ENCODE peak calls at places on chromosomes 7 and 10, in nine cellular contexts. F is fibroblast of lung, H is AG04450, Q is testis, R is PC-3, G is psoas muscle, X is stomach, K is left ventricle myocardium inferior, V is tibial nerve. M is an unnamed sample. For H3K9me3, the result is how much of the 10 kb centered on the place peaks cover.

GRCh38 chr10:86331861-86332260 is 34.7 kb downstream of the GRID1 start:
- DNase-seq in Q (no peak), H (no peak), K (no peak), F (no peak), G (no peak), X (no peak), V (no peak), R (no peak), M (no peak)

GRCh38 chr7:76267107-76267834 is 35.2 kb upstream of the HSPB1 start:
- DNase-seq in Q (no peak), X (no peak), K (no peak), V (no peak), G (no peak), H (no peak), R (no peak), F (no peak), M (no peak)

GRCh38 chr10:29496341-29497162 is 138.2 kb downstream of the SVIL start:
- DNase-seq in X (peak), G (peak), H (no peak), K (peak), F (peak), Q (peak), R (peak), V (peak), M (no peak)

GRCh38 chr10:96643920-96644319 is 57.1 kb upstream of the TM9SF3 start:
- DNase-seq in H (no peak), R (no peak), V (no peak), F (no peak), X (no peak), Q (no peak), K (no peak), G (no peak), M (no peak)

GRCh38 chr10:35633006-35633980 is 8.8 kb downstream of the FZD8 start:
- DNase-seq in H (no peak), F (no peak), G (no peak), K (no peak), Q (no peak), X (no peak), V (no peak), R (peak), M (no peak)

GRCh38 chr10:43265799-43266721 is 805 bp downstream of the RASGEF1A start:
- DNase-seq in R (peak), F (no peak), Q (no peak), V (no peak), X (peak), G (no peak), H (no peak), K (no peak), M (peak)

GRCh38 chr7:27751888-27752660 is 12.1 kb downstream of the TAX1BP1 start:
- DNase-seq in K (no peak), G (no peak), R (no peak), X (no peak), Q (no peak), H (no peak), V (no peak), F (no peak), M (no peak)

GRCh38 chr7:31633894-31634494 is 53.0 kb upstream of the PPP1R17 start:
- DNase-seq in F (peak), G (peak), R (peak), V (no peak), H (peak), K (no peak), Q (peak), X (peak), M (no peak)

GRCh38 chr7:47804767-47805545 is 143.3 kb downstream of the PKD1L1 start:
- DNase-seq in G (no peak), Q (no peak), R (no peak), V (no peak), X (no peak), K (no peak), H (no peak), F (peak), M (no peak)

GRCh38 chr7:122143751-122144711 is at the start of gene AASS:
- DNase-seq in G (peak), H (peak), V (peak), F (peak), R (peak), X (peak), K (peak), Q (peak), M (peak)

GRCh38 chr10:29634764-29635625 is at the start of gene SVIL:
- DNase-seq in R (peak), X (no peak), G (peak), Q (peak), F (peak), H (no peak), V (peak), K (peak), M (peak)

GRCh38 chr10:101538481-101538880 is 49.6 kb downstream of the POLL start:
- DNase-seq in V (no peak), G (no peak), X (no peak), R (no peak), Q (no peak), F (no peak), H (no peak), K (no peak), M (no peak)

GRCh38 chr7:21338728-21339164 is 89.1 kb upstream of the SP4 start:
- DNase-seq in Q (no peak), R (peak), V (no peak), H (no peak), F (no peak), K (no peak), G (no peak), X (no peak), M (no peak)

GRCh38 chr10:61404771-61405170 is 48.4 kb downstream of the TMEM26 start:
- DNase-seq in Q (no peak), V (no peak), G (no peak), R (peak), F (peak), K (no peak), X (no peak), H (peak), M (no peak)

GRCh38 chr7:80263321-80263720 is 128.7 kb downstream of the GNAI1 start:
- DNase-seq in F (no peak), Q (no peak), V (no peak), K (no peak), X (no peak), G (no peak), H (no peak), R (no peak), M (no peak)

GRCh38 chr7:27133409-27134157 is 3.0 kb upstream of the HOXA4 start:
- DNase-seq in V (no peak), X (no peak), R (no peak), F (peak), Q (peak), H (no peak), G (no peak), K (no peak), M (no peak)

GRCh38 chr10:104323085-104323484 is 15.2 kb downstream of the ITPRIP start:
- DNase-seq in H (no peak), G (no peak), R (no peak), V (peak), X (no peak), Q (no peak), F (no peak), K (no peak), M (no peak)
- H3K4me3 ChIP-seq in H (no peak), G (no peak), R (no peak), V (no peak), X (no peak), Q (no peak), F (no peak), K (no peak), M (no peak)

DNA sequence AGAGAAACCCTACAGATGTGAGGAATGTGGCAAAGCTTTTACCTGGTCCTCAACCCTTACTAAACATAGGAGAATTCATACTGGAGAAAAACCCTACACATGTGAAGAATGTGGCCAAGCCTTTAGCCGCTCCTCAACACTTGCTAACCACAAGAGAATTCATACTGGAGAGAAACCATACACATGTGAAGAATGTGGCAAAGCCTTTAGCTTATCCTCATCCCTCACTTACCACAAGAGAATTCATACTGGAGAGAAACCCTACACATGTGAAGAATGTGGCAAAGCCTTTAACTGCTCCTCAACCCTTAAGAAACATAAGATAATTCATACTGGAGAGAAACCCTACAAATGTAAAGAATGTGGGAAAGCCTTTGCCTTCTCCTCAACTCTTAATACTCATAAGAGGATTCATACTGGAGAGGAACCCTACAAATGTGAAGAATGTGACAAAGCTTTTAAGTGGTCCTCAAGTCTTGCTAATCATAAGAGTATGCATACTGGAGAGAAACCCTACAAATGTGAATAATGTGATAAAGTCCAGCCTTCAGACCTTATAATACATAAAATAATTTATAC is 38.2 kb downstream of the ZNF679 start:
- DNase-seq in Q (no peak), G (no peak), X (no peak), H (no peak), R (no peak), V (no peak), K (no peak), F (no peak), M (no peak)
- H3K9me3 ChIP-seq in Q (under half), G (under half), X (half or more), H (under half), R (under half), V (under half), K (half or more), F (under half), M (under half)

GRCh38 chr7:132205515-132205914 is 370.8 kb downstream of the PLXNA4 start:
- DNase-seq in X (no peak), F (no peak), Q (no peak), R (no peak), K (no peak), V (no peak), G (no peak), H (no peak), M (no peak)

GRCh38 chr7:132202541-132202940 is 373.7 kb downstream of the PLXNA4 start:
- DNase-seq in Q (no peak), X (no peak), G (no peak), R (no peak), F (no peak), V (no peak), K (no peak), H (no peak), M (no peak)

GRCh38 chr7:132200141-132200540 is 376.1 kb downstream of the PLXNA4 start:
- DNase-seq in G (no peak), X (no peak), H (no peak), Q (no peak), V (no peak), F (no peak), R (no peak), K (no peak), M (no peak)

GRCh38 chr7:132199626-132200025 is 376.6 kb downstream of the PLXNA4 start:
- DNase-seq in G (no peak), X (no peak), F (no peak), R (no peak), K (no peak), H (no peak), V (no peak), Q (no peak), M (no peak)

DNA sequence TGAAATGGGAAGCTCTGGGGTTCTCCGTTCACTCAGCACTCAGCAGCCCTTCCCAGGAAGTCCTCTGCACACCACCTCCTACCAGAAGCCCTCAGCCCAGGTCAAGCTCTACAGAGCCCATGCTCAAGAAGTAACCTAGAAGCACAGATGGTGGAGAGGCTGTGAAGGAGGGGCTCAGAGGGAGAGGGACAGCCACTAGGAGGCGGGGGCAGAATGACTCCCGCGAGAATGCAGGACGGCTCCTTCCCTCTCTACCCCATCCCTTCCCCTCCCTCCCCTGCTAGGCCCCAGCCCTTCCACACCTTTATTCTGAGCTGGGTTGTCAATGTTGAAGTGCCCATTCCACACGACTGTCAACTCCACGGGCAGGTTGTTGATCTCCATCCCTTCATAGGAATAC is 373.2 kb downstream of the PLXNA4 start:
- DNase-seq in V (no peak), Q (no peak), X (no peak), K (no peak), G (no peak), H (no peak), R (no peak), F (no peak), M (no peak)
- TF ChIP-seq CTCF in V (no peak), Q (no peak), X (no peak), K (no peak), G (no peak), H (no peak), R (no peak), F (no peak), M (no peak)

GRCh38 chr10:75390178-75390577 is 11.4 kb downstream of the ZNF503 start:
- DNase-seq in V (no peak), X (no peak), Q (no peak), G (no peak), F (no peak), H (no peak), R (no peak), K (no peak), M (no peak)
- H3K4me3 ChIP-seq in V (no peak), X (no peak), Q (no peak), G (no peak), F (no peak), H (no peak), R (no peak), K (no peak), M (no peak)

GRCh38 chr10:5698062-5698461 is 13.4 kb downstream of the TASOR2 start:
- DNase-seq in R (no peak), X (no peak), G (no peak), H (no peak), F (no peak), K (no peak), Q (no peak), V (no peak), M (no peak)

GRCh38 chr10:5692476-5693358 is 8.1 kb downstream of the TASOR2 start:
- DNase-seq in F (peak), K (peak), Q (peak), X (peak), V (no peak), H (no peak), G (peak), R (no peak), M (no peak)

GRCh38 chr10:5691786-5692185 is 7.1 kb downstream of the TASOR2 start:
- DNase-seq in F (no peak), H (no peak), V (no peak), Q (no peak), X (no peak), K (no peak), R (no peak), G (no peak), M (no peak)

GRCh38 chr10:5697342-5697741 is 12.7 kb downstream of the TASOR2 start:
- DNase-seq in V (no peak), G (no peak), F (no peak), Q (no peak), X (no peak), R (no peak), H (no peak), K (no peak), M (no peak)

DNA sequence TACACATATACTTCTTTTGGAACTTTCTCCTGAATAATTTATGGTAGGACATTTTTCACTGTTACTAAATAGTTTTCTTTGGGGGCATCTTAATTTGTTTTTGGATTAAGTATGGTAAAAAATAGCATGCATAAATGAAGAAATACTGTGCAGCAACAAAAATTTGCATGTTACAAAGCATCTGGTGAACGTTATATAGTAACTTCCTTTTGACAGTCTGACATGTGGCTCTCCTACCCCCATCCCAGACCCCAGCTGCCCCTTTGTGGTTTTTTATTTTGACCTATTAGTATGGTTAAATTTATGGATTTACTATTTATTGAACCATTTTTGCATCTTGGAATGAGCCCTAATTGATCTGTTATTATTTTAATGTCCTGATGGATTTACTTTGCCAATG is 9.9 kb downstream of the TASOR2 start:
- DNase-seq in K (no peak), F (no peak), R (no peak), G (no peak), Q (no peak), V (no peak), H (no peak), X (no peak), M (no peak)
- H3K9me3 ChIP-seq in K (under half), F (under half), R (under half), G (under half), Q (under half), V (under half), H (under half), X (under half), M (under half)

DNA sequence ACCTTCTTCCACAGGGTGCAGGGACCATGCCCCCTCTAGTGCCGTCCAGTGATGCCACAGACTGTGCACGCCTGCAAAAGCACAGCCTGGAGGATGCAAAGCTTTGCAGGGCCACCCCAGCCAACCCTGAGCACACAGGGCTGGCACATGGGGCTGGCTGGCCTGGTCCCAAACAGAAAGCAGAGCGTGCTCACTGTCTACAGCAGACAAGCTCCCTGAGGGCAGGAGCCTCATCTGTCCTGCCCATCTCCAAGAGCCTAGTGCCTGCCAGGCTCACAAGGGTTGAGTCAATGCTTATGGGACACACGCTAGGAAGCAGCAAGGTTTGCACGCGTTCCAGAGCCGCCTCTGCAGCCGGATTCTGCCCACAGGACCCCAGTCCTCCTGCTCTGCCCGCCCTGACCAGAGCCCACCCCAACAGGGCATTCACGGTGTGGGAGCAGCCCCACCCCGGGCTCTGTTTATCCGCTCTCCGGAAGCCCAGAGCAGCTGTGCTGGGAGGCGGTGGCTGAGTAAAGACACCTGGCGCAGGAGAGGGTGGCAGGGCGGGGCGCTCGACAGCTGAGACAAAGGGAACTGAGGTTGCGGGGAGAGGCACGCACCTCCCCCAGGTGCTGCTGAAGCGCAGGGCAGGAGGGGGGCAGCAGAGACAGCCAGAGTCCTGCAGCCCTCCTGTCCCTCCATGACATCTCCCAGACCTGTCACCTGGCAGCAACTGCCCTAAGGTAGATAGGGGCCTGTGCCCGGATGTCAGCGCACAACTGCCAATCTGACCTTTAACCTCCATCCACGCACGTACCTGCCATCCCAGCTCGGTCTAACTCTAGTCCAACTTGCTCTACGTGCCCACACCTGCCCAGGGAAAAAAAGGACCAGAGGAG is 4.3 kb downstream of the KCNH2 start:
- DNase-seq in K (no peak), Q (no peak), R (no peak), G (no peak), V (no peak), F (no peak), X (no peak), H (no peak), M (no peak)
- TF ChIP-seq CTCF in K (no peak), Q (no peak), R (no peak), G (no peak), V (no peak), F (no peak), X (no peak), H (no peak), M (no peak)